ENCODE peak calls at places on chromosomes 6 and 20, in eight cellular contexts. One of them, this sample, is unnamed.

GRCh38 chr6:41503841-41504525 is 42.2 kb upstream of the FOXP4 start:
- DNase-seq in cardiac fibroblast: peak
- DNase-seq in T-helper 17 cell: no peak
- DNase-seq in KBM-7: no peak
- DNase-seq in left kidney: peak
- DNase-seq in Kasumi-1: no peak
- DNase-seq in occipital lobe: no peak
- DNase-seq in endothelial cell: peak
- DNase-seq in this sample: no peak

GRCh38 chr6:111605100-111605748 is 454 bp downstream of the TRAF3IP2 start:
- DNase-seq in cardiac fibroblast: peak
- DNase-seq in T-helper 17 cell: peak
- DNase-seq in KBM-7: no peak
- DNase-seq in left kidney: peak
- DNase-seq in Kasumi-1: peak
- DNase-seq in occipital lobe: peak
- DNase-seq in endothelial cell: peak
- DNase-seq in this sample: peak

GRCh38 chr6:56532766-56533551 is 109.7 kb downstream of the DST start:
- DNase-seq in cardiac fibroblast: no peak
- DNase-seq in T-helper 17 cell: no peak
- DNase-seq in KBM-7: no peak
- DNase-seq in left kidney: no peak
- DNase-seq in Kasumi-1: no peak
- DNase-seq in occipital lobe: no peak
- DNase-seq in endothelial cell: no peak
- DNase-seq in this sample: no peak

GRCh38 chr20:38724603-38725457 is 544 bp downstream of the SLC32A1 start:
- DNase-seq in cardiac fibroblast: no peak
- DNase-seq in T-helper 17 cell: no peak
- DNase-seq in KBM-7: no peak
- DNase-seq in left kidney: peak
- DNase-seq in Kasumi-1: no peak
- DNase-seq in occipital lobe: no peak
- DNase-seq in endothelial cell: peak
- DNase-seq in this sample: peak

GRCh38 chr6:155078331-155078745 is 83.2 kb downstream of the TIAM2 start:
- DNase-seq in cardiac fibroblast: no peak
- DNase-seq in T-helper 17 cell: no peak
- DNase-seq in KBM-7: peak
- DNase-seq in left kidney: peak
- DNase-seq in Kasumi-1: no peak
- DNase-seq in occipital lobe: no peak
- DNase-seq in endothelial cell: no peak
- DNase-seq in this sample: peak

GRCh38 chr20:24872291-24873014 is 76.6 kb upstream of the CST7 start:
- DNase-seq in cardiac fibroblast: no peak
- DNase-seq in T-helper 17 cell: no peak
- DNase-seq in KBM-7: no peak
- DNase-seq in left kidney: peak
- DNase-seq in Kasumi-1: no peak
- DNase-seq in occipital lobe: no peak
- DNase-seq in endothelial cell: no peak
- DNase-seq in this sample: no peak

GRCh38 chr20:24445510-24446170 is 23.8 kb upstream of the SYNDIG1 start:
- DNase-seq in cardiac fibroblast: no peak
- DNase-seq in T-helper 17 cell: no peak
- DNase-seq in KBM-7: no peak
- DNase-seq in left kidney: peak
- DNase-seq in Kasumi-1: no peak
- DNase-seq in occipital lobe: no peak
- DNase-seq in endothelial cell: no peak
- DNase-seq in this sample: no peak

GRCh38 chr6:163751032-163751525 is 336.6 kb downstream of the QKI start:
- DNase-seq in cardiac fibroblast: no peak
- DNase-seq in T-helper 17 cell: no peak
- DNase-seq in KBM-7: no peak
- DNase-seq in left kidney: peak
- DNase-seq in Kasumi-1: no peak
- DNase-seq in occipital lobe: no peak
- DNase-seq in endothelial cell: no peak
- DNase-seq in this sample: no peak

GRCh38 chr6:135451617-135452190 is 45.8 kb downstream of the AHI1 start:
- DNase-seq in cardiac fibroblast: peak
- DNase-seq in T-helper 17 cell: no peak
- DNase-seq in KBM-7: peak
- DNase-seq in left kidney: peak
- DNase-seq in Kasumi-1: peak
- DNase-seq in occipital lobe: no peak
- DNase-seq in endothelial cell: no peak
- DNase-seq in this sample: peak

GRCh38 chr20:64216036-64216435 is 39.5 kb upstream of the PCMTD2 start:
- DNase-seq in cardiac fibroblast: peak
- DNase-seq in T-helper 17 cell: no peak
- DNase-seq in KBM-7: no peak
- DNase-seq in left kidney: no peak
- DNase-seq in Kasumi-1: no peak
- DNase-seq in occipital lobe: no peak
- DNase-seq in endothelial cell: no peak
- DNase-seq in this sample: no peak

GRCh38 chr6:111172563-111172962 is 85.3 kb downstream of the SLC16A10 start:
- DNase-seq in cardiac fibroblast: no peak
- DNase-seq in T-helper 17 cell: no peak
- DNase-seq in KBM-7: no peak
- DNase-seq in left kidney: no peak
- DNase-seq in Kasumi-1: no peak
- DNase-seq in occipital lobe: no peak
- DNase-seq in endothelial cell: no peak
- DNase-seq in this sample: no peak

GRCh38 chr20:57662313-57663240 is 42.4 kb upstream of the ZBP1 start:
- DNase-seq in cardiac fibroblast: no peak
- DNase-seq in T-helper 17 cell: peak
- DNase-seq in KBM-7: no peak
- DNase-seq in left kidney: peak
- DNase-seq in Kasumi-1: no peak
- DNase-seq in occipital lobe: no peak
- DNase-seq in endothelial cell: no peak
- DNase-seq in this sample: no peak

GRCh38 chr6:37818536-37819176 is 871 bp upstream of the ZFAND3 start:
- DNase-seq in cardiac fibroblast: peak
- DNase-seq in T-helper 17 cell: peak
- DNase-seq in KBM-7: peak
- DNase-seq in left kidney: peak
- DNase-seq in Kasumi-1: peak
- DNase-seq in occipital lobe: peak
- DNase-seq in endothelial cell: peak
- DNase-seq in this sample: peak

GRCh38 chr20:346640-347316 is at the start of gene NRSN2:
- DNase-seq in cardiac fibroblast: peak
- DNase-seq in T-helper 17 cell: no peak
- DNase-seq in KBM-7: no peak
- DNase-seq in left kidney: peak
- DNase-seq in Kasumi-1: no peak
- DNase-seq in occipital lobe: peak
- DNase-seq in endothelial cell: peak
- DNase-seq in this sample: peak

GRCh38 chr6:157148391-157149323 is 174.7 kb downstream of the TMEM242 start:
- DNase-seq in cardiac fibroblast: peak
- DNase-seq in T-helper 17 cell: no peak
- DNase-seq in KBM-7: no peak
- DNase-seq in left kidney: peak
- DNase-seq in Kasumi-1: peak
- DNase-seq in occipital lobe: peak
- DNase-seq in endothelial cell: no peak
- DNase-seq in this sample: no peak

GRCh38 chr6:34352305-34352937 is 40.0 kb downstream of the NUDT3 start:
- DNase-seq in cardiac fibroblast: peak
- DNase-seq in T-helper 17 cell: no peak
- DNase-seq in KBM-7: no peak
- DNase-seq in left kidney: no peak
- DNase-seq in Kasumi-1: no peak
- DNase-seq in occipital lobe: no peak
- DNase-seq in endothelial cell: no peak
- DNase-seq in this sample: no peak

GRCh38 chr20:34022154-34022842 is 28.6 kb downstream of the RALY start:
- DNase-seq in cardiac fibroblast: peak
- DNase-seq in T-helper 17 cell: no peak
- DNase-seq in KBM-7: peak
- DNase-seq in left kidney: peak
- DNase-seq in Kasumi-1: peak
- DNase-seq in occipital lobe: no peak
- DNase-seq in endothelial cell: no peak
- DNase-seq in this sample: peak

GRCh38 chr6:41599836-41600445 is 38.3 kb upstream of the MDFI start:
- DNase-seq in cardiac fibroblast: no peak
- DNase-seq in T-helper 17 cell: no peak
- DNase-seq in KBM-7: no peak
- DNase-seq in left kidney: no peak
- DNase-seq in Kasumi-1: no peak
- DNase-seq in occipital lobe: no peak
- DNase-seq in endothelial cell: no peak
- DNase-seq in this sample: no peak

GRCh38 chr6:47780510-47781356 is 1.1 kb upstream of the OPN5 start:
- DNase-seq in cardiac fibroblast: peak
- DNase-seq in T-helper 17 cell: no peak
- DNase-seq in KBM-7: peak
- DNase-seq in left kidney: peak
- DNase-seq in Kasumi-1: peak
- DNase-seq in occipital lobe: no peak
- DNase-seq in endothelial cell: peak
- DNase-seq in this sample: peak

GRCh38 chr6:43077981-43078411 is 1.9 kb downstream of the PTK7 start:
- DNase-seq in cardiac fibroblast: no peak
- DNase-seq in T-helper 17 cell: no peak
- DNase-seq in KBM-7: no peak
- DNase-seq in left kidney: peak
- DNase-seq in Kasumi-1: no peak
- DNase-seq in occipital lobe: no peak
- DNase-seq in endothelial cell: no peak
- DNase-seq in this sample: no peak

GRCh38 chr20:5980720-5981119 is 30.3 kb downstream of the MCM8 start:
- DNase-seq in cardiac fibroblast: no peak
- DNase-seq in T-helper 17 cell: no peak
- DNase-seq in KBM-7: no peak
- DNase-seq in left kidney: no peak
- DNase-seq in Kasumi-1: no peak
- DNase-seq in occipital lobe: no peak
- DNase-seq in endothelial cell: no peak
- DNase-seq in this sample: no peak

GRCh38 chr6:33453361-33454008 is 891 bp upstream of the ZBTB9 start:
- DNase-seq in cardiac fibroblast: peak
- DNase-seq in T-helper 17 cell: no peak
- DNase-seq in KBM-7: peak
- DNase-seq in left kidney: no peak
- DNase-seq in Kasumi-1: peak
- DNase-seq in occipital lobe: no peak
- DNase-seq in endothelial cell: no peak
- DNase-seq in this sample: peak

GRCh38 chr6:14841901-14842421 is 403.9 kb upstream of the JARID2 start:
- DNase-seq in cardiac fibroblast: peak
- DNase-seq in T-helper 17 cell: no peak
- DNase-seq in KBM-7: no peak
- DNase-seq in left kidney: no peak
- DNase-seq in Kasumi-1: no peak
- DNase-seq in occipital lobe: no peak
- DNase-seq in endothelial cell: no peak
- DNase-seq in this sample: no peak

GRCh38 chr20:3998998-3999397 is 16.4 kb downstream of the RNF24 start:
- DNase-seq in cardiac fibroblast: no peak
- DNase-seq in T-helper 17 cell: no peak
- DNase-seq in KBM-7: no peak
- DNase-seq in left kidney: no peak
- DNase-seq in Kasumi-1: no peak
- DNase-seq in occipital lobe: no peak
- DNase-seq in endothelial cell: no peak
- DNase-seq in this sample: no peak

GRCh38 chr20:63735859-63736718 is at the start of gene LIME1:
- DNase-seq in cardiac fibroblast: no peak
- DNase-seq in T-helper 17 cell: peak
- DNase-seq in KBM-7: no peak
- DNase-seq in left kidney: no peak
- DNase-seq in Kasumi-1: no peak
- DNase-seq in occipital lobe: no peak
- DNase-seq in endothelial cell: no peak
- DNase-seq in this sample: no peak

GRCh38 chr6:11324453-11325023 is 92.1 kb upstream of the NEDD9 start:
- DNase-seq in cardiac fibroblast: peak
- DNase-seq in T-helper 17 cell: no peak
- DNase-seq in KBM-7: peak
- DNase-seq in left kidney: peak
- DNase-seq in Kasumi-1: no peak
- DNase-seq in occipital lobe: no peak
- DNase-seq in endothelial cell: no peak
- DNase-seq in this sample: no peak

GRCh38 chr6:53628354-53629119 is 37.0 kb downstream of the KLHL31 start:
- DNase-seq in cardiac fibroblast: peak
- DNase-seq in T-helper 17 cell: no peak
- DNase-seq in KBM-7: no peak
- DNase-seq in left kidney: no peak
- DNase-seq in Kasumi-1: no peak
- DNase-seq in occipital lobe: no peak
- DNase-seq in endothelial cell: no peak
- DNase-seq in this sample: no peak

GRCh38 chr6:4936681-4937041 is 67.2 kb downstream of the RPP40 start:
- DNase-seq in cardiac fibroblast: peak
- DNase-seq in T-helper 17 cell: no peak
- DNase-seq in KBM-7: peak
- DNase-seq in left kidney: peak
- DNase-seq in Kasumi-1: peak
- DNase-seq in occipital lobe: no peak
- DNase-seq in endothelial cell: no peak
- DNase-seq in this sample: peak

GRCh38 chr20:33871362-33871761 is 60.2 kb downstream of the CHMP4B start:
- DNase-seq in cardiac fibroblast: no peak
- DNase-seq in T-helper 17 cell: no peak
- DNase-seq in KBM-7: no peak
- DNase-seq in left kidney: no peak
- DNase-seq in Kasumi-1: no peak
- DNase-seq in occipital lobe: no peak
- DNase-seq in endothelial cell: no peak
- DNase-seq in this sample: no peak

GRCh38 chr6:25296980-25297379 is 17.8 kb downstream of the CARMIL1 start:
- DNase-seq in cardiac fibroblast: peak
- DNase-seq in T-helper 17 cell: no peak
- DNase-seq in KBM-7: no peak
- DNase-seq in left kidney: peak
- DNase-seq in Kasumi-1: no peak
- DNase-seq in occipital lobe: no peak
- DNase-seq in endothelial cell: no peak
- DNase-seq in this sample: no peak

GRCh38 chr6:110875548-110876169 is 1.1 kb downstream of the AMD1 start:
- DNase-seq in cardiac fibroblast: no peak
- DNase-seq in T-helper 17 cell: peak
- DNase-seq in KBM-7: peak
- DNase-seq in left kidney: peak
- DNase-seq in Kasumi-1: no peak
- DNase-seq in occipital lobe: peak
- DNase-seq in endothelial cell: peak
- DNase-seq in this sample: peak

GRCh38 chr6:127023001-127023778 is 95.3 kb upstream of the RSPO3 start:
- DNase-seq in cardiac fibroblast: no peak
- DNase-seq in T-helper 17 cell: no peak
- DNase-seq in KBM-7: no peak
- DNase-seq in left kidney: no peak
- DNase-seq in Kasumi-1: no peak
- DNase-seq in occipital lobe: no peak
- DNase-seq in endothelial cell: no peak
- DNase-seq in this sample: no peak

GRCh38 chr6:166005846-166006592 is 161.6 kb downstream of the TBXT start:
- DNase-seq in cardiac fibroblast: peak
- DNase-seq in T-helper 17 cell: no peak
- DNase-seq in KBM-7: no peak
- DNase-seq in left kidney: peak
- DNase-seq in Kasumi-1: no peak
- DNase-seq in occipital lobe: peak
- DNase-seq in endothelial cell: no peak
- DNase-seq in this sample: no peak

GRCh38 chr6:8219352-8219943 is 117.1 kb upstream of the EEF1E1 start:
- DNase-seq in cardiac fibroblast: peak
- DNase-seq in T-helper 17 cell: no peak
- DNase-seq in KBM-7: peak
- DNase-seq in left kidney: peak
- DNase-seq in Kasumi-1: peak
- DNase-seq in occipital lobe: no peak
- DNase-seq in endothelial cell: peak
- DNase-seq in this sample: peak